ENCODE peak calls at places on chromosome 2, in ten cellular contexts. J is esophagus squamous epithelium, H is A549, Y is heart left ventricle, F is uterus, L is IMR-90, D is NB4, U is GM12892, N is Peyer's patch, W is ovary. K is an unnamed sample.

GRCh38 chr2:65437392-65438135 is 5.2 kb upstream of the SPRED2 start:
- DNase-seq in J (no peak), H (no peak), Y (no peak), F (no peak), L (no peak), D (peak), U (no peak), N (no peak), W (no peak), K (no peak)

GRCh38 chr2:28276076-28276618 is 116.5 kb upstream of the FOSL2 start:
- DNase-seq in J (no peak), H (peak), Y (no peak), F (peak), L (peak), D (peak), U (no peak), N (no peak), W (no peak), K (no peak)

GRCh38 chr2:62305421-62306176 is 109.7 kb downstream of the B3GNT2 start:
- DNase-seq in J (no peak), H (no peak), Y (peak), F (no peak), L (no peak), D (peak), U (no peak), N (no peak), W (no peak), K (no peak)

GRCh38 chr2:1494257-1494656 is 81.0 kb downstream of the TPO start:
- DNase-seq in J (no peak), H (no peak), Y (no peak), F (no peak), L (no peak), D (no peak), U (no peak), N (no peak), W (no peak), K (no peak)

GRCh38 chr2:169623224-169623623 is 39.1 kb downstream of the PPIG start:
- DNase-seq in J (no peak), H (no peak), Y (no peak), F (no peak), L (no peak), D (no peak), U (no peak), N (no peak), W (no peak), K (no peak)

GRCh38 chr2:189580267-189580661 is 322 bp downstream of the SLC40A1 start:
- DNase-seq in J (no peak), H (no peak), Y (peak), F (peak), L (no peak), D (peak), U (peak), N (peak), W (peak), K (no peak)

GRCh38 chr2:25159947-25160346 is 8.4 kb downstream of the POMC start:
- DNase-seq in J (no peak), H (peak), Y (no peak), F (no peak), L (peak), D (peak), U (no peak), N (no peak), W (no peak), K (peak)

GRCh38 chr2:202764991-202765390 is 106.6 kb downstream of the ICA1L start:
- DNase-seq in J (no peak), H (no peak), Y (no peak), F (no peak), L (no peak), D (no peak), U (no peak), N (no peak), W (no peak), K (no peak)

GRCh38 chr2:209391776-209392401 is 32.0 kb upstream of the MAP2 start:
- DNase-seq in J (no peak), H (peak), Y (no peak), F (no peak), L (peak), D (no peak), U (no peak), N (no peak), W (no peak), K (no peak)

GRCh38 chr2:202589582-202589949 is 45.2 kb upstream of the FAM117B start:
- DNase-seq in J (no peak), H (no peak), Y (no peak), F (no peak), L (no peak), D (no peak), U (no peak), N (no peak), W (no peak), K (no peak)

GRCh38 chr2:202632682-202633081 is 2.1 kb upstream of the FAM117B start:
- DNase-seq in J (no peak), H (no peak), Y (peak), F (peak), L (peak), D (no peak), U (no peak), N (no peak), W (peak), K (no peak)

GRCh38 chr2:18749912-18750526 is 160.7 kb upstream of the NT5C1B start:
- DNase-seq in J (no peak), H (peak), Y (peak), F (peak), L (peak), D (peak), U (no peak), N (peak), W (peak), K (no peak)

GRCh38 chr2:112486895-112487294 is 4.9 kb downstream of the TTL start:
- DNase-seq in J (no peak), H (no peak), Y (no peak), F (no peak), L (no peak), D (no peak), U (no peak), N (no peak), W (no peak), K (no peak)

GRCh38 chr2:217731805-217732204 is 271.0 kb downstream of the TNS1 start:
- DNase-seq in J (no peak), H (no peak), Y (no peak), F (no peak), L (peak), D (no peak), U (no peak), N (no peak), W (no peak), K (no peak)

GRCh38 chr2:25787020-25787419 is 91.3 kb downstream of the ASXL2 start:
- DNase-seq in J (no peak), H (peak), Y (no peak), F (no peak), L (no peak), D (no peak), U (no peak), N (no peak), W (no peak), K (no peak)

GRCh38 chr2:113762377-113763118 is 6.1 kb upstream of the SLC35F5 start:
- DNase-seq in J (no peak), H (no peak), Y (no peak), F (no peak), L (peak), D (no peak), U (no peak), N (no peak), W (no peak), K (no peak)

GRCh38 chr2:174023591-174024523 is 58.7 kb upstream of the SP3 start:
- DNase-seq in J (peak), H (peak), Y (peak), F (peak), L (peak), D (peak), U (no peak), N (no peak), W (no peak), K (no peak)

GRCh38 chr2:157056200-157056676 is 201.3 kb upstream of the GALNT5 start:
- DNase-seq in J (no peak), H (peak), Y (no peak), F (no peak), L (peak), D (no peak), U (no peak), N (no peak), W (no peak), K (no peak)

GRCh38 chr2:44136186-44136585 is 32.5 kb upstream of the PPM1B start:
- DNase-seq in J (no peak), H (peak), Y (no peak), F (no peak), L (peak), D (no peak), U (no peak), N (no peak), W (no peak), K (no peak)

GRCh38 chr2:234133004-234133403 is 82.5 kb downstream of the SPP2 start:
- DNase-seq in J (no peak), H (no peak), Y (no peak), F (no peak), L (no peak), D (no peak), U (no peak), N (no peak), W (no peak), K (no peak)

GRCh38 chr2:9950521-9951271 is 797 bp upstream of the GRHL1 start:
- DNase-seq in J (no peak), H (no peak), Y (peak), F (peak), L (no peak), D (no peak), U (peak), N (peak), W (no peak), K (peak)

GRCh38 chr2:106107509-106108131 is 86.5 kb downstream of the UXS1 start:
- DNase-seq in J (no peak), H (peak), Y (no peak), F (no peak), L (peak), D (no peak), U (peak), N (no peak), W (no peak), K (no peak)

GRCh38 chr2:238916176-238916874 is 68.4 kb downstream of the TWIST2 start:
- DNase-seq in J (no peak), H (no peak), Y (peak), F (peak), L (no peak), D (no peak), U (no peak), N (no peak), W (peak), K (no peak)

GRCh38 chr2:13114391-13114790 is 397.7 kb downstream of the TRIB2 start:
- DNase-seq in J (no peak), H (no peak), Y (no peak), F (no peak), L (peak), D (no peak), U (no peak), N (no peak), W (no peak), K (no peak)

GRCh38 chr2:219778189-219778588 is 150.8 kb downstream of the SLC4A3 start:
- DNase-seq in J (no peak), H (no peak), Y (no peak), F (no peak), L (no peak), D (no peak), U (no peak), N (no peak), W (no peak), K (no peak)

GRCh38 chr2:20594048-20594750 is 56.7 kb downstream of the HS1BP3 start:
- DNase-seq in J (no peak), H (no peak), Y (no peak), F (peak), L (no peak), D (no peak), U (no peak), N (no peak), W (no peak), K (no peak)

GRCh38 chr2:62415019-62415431 is 91.0 kb downstream of the TMEM17 start:
- DNase-seq in J (no peak), H (no peak), Y (no peak), F (no peak), L (no peak), D (peak), U (no peak), N (no peak), W (no peak), K (no peak)

GRCh38 chr2:227805578-227805977 is 8.1 kb upstream of the CCL20 start:
- DNase-seq in J (no peak), H (no peak), Y (no peak), F (no peak), L (no peak), D (peak), U (no peak), N (peak), W (no peak), K (no peak)

GRCh38 chr2:102103992-102104871 is 38.3 kb upstream of the IL1R1 start:
- DNase-seq in J (no peak), H (peak), Y (peak), F (peak), L (peak), D (no peak), U (no peak), N (peak), W (peak), K (no peak)

GRCh38 chr2:98445167-98445522 is 487 bp downstream of the INPP4A start:
- DNase-seq in J (no peak), H (no peak), Y (no peak), F (no peak), L (no peak), D (peak), U (no peak), N (no peak), W (no peak), K (no peak)

GRCh38 chr2:214578395-214578794 is 167.5 kb downstream of the VWC2L start:
- DNase-seq in J (no peak), H (no peak), Y (no peak), F (no peak), L (no peak), D (peak), U (no peak), N (no peak), W (no peak), K (no peak)

GRCh38 chr2:239264838-239265651 is 135.8 kb downstream of the HDAC4 start:
- DNase-seq in J (no peak), H (peak), Y (peak), F (no peak), L (peak), D (peak), U (peak), N (peak), W (peak), K (peak)

GRCh38 chr2:96148410-96149217 is 3.4 kb upstream of the DUSP2 start:
- DNase-seq in J (peak), H (peak), Y (peak), F (peak), L (peak), D (peak), U (peak), N (peak), W (peak), K (peak)

GRCh38 chr2:53265900-53266299 is 501.7 kb upstream of the CHAC2 start:
- DNase-seq in J (no peak), H (no peak), Y (no peak), F (no peak), L (no peak), D (no peak), U (no peak), N (no peak), W (no peak), K (no peak)

GRCh38 chr2:239677455-239678185 is 276.8 kb upstream of the HDAC4 start:
- DNase-seq in J (no peak), H (no peak), Y (no peak), F (no peak), L (no peak), D (no peak), U (no peak), N (peak), W (no peak), K (no peak)

GRCh38 chr2:178404380-178404767 is 46.6 kb downstream of the PRKRA start:
- DNase-seq in J (no peak), H (no peak), Y (no peak), F (no peak), L (peak), D (peak), U (peak), N (no peak), W (no peak), K (peak)
- TF ChIP-seq POLR2A in J (no peak), H (no peak), Y (no peak), F (no peak), L (no peak), D (no peak), U (no peak), N (no peak), W (no peak), K (no peak)

DNA sequence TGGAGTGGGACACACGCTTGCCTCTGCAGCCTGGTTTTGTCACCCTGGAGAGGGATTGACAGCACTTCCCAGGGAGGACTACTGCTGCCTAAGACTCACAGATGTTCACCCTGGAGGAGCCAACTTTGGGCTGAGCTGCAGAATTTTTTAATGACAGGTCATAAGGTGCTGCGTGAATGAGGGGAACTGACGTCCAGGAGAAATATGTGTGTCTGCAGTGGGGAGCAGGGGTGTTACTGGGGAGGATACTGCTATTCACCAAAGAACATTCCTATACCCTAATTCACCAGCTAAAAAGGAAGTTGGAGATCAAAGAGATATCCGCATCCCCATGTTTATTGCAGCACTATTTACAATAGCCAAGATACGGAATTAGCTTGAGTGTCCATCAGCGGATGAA is 144.4 kb downstream of the MGAT5 start:
- DNase-seq in J (no peak), H (no peak), Y (no peak), F (no peak), L (peak), D (no peak), U (no peak), N (no peak), W (no peak), K (no peak)
- TF ChIP-seq POLR2A in J (no peak), H (no peak), Y (no peak), F (no peak), L (no peak), D (no peak), U (no peak), N (no peak), W (no peak), K (no peak)

GRCh38 chr2:167292430-167293171 is 404.3 kb downstream of the XIRP2 start:
- DNase-seq in J (no peak), H (peak), Y (peak), F (peak), L (peak), D (peak), U (peak), N (peak), W (peak), K (peak)
- TF ChIP-seq POLR2A in J (no peak), H (no peak), Y (peak), F (peak), L (no peak), D (no peak), U (no peak), N (no peak), W (no peak), K (no peak)

GRCh38 chr2:85709385-85709784 is 15.2 kb downstream of the GNLY start:
- DNase-seq in J (no peak), H (no peak), Y (no peak), F (no peak), L (no peak), D (peak), U (no peak), N (no peak), W (no peak), K (no peak)
- TF ChIP-seq POLR2A in J (no peak), H (no peak), Y (no peak), F (no peak), L (no peak), D (no peak), U (no peak), N (no peak), W (no peak), K (no peak)

DNA sequence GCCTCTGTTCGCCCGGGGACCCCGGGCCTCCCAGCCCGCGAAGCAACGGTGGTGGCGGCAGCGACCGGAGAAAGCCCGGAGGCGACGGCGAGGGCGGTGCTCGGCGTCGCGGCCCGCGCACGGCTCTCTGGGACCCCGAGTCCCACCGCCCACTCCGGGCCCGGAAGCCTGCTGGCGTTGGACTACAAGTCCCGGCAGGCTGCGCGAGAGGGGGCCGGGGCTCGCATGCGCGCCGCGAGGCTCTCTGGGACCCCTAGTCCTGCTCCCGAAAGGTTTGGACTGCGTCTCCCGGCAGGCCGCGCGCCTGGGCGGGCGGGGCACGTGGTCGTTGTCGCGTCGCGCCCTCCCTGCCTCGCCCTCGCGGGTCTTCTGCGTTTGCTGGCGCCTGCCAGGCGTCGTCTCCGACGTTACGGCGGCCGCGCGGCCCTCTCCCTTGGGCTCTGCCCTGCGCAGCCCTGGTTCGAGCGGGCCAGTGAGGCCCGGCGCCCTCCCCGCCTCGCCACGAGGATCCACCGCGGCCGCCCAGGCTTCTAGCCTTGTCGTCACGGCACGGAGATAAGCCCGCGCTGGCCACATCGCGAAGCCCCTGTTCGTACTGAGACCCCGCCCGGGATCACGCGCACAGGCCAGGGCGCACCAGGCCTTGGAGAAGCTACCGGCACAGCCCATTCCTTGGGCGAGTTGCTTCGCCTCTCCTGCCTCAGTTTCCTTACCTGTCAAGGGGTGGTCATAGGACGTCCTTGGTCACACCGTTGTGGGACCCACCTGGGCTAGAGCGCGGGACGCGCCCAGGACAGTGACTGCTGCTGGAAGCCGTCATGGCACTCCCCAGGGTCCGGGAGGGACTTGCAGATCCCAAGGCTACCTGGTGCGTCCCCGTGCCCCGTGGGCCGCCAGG is at the start of gene STK25:
- DNase-seq in J (peak), H (peak), Y (peak), F (peak), L (peak), D (peak), U (peak), N (peak), W (peak), K (peak)
- TF ChIP-seq POLR2A in J (peak), H (peak), Y (peak), F (peak), L (peak), D (peak), U (peak), N (peak), W (peak), K (peak)